ENCODE peak calls at places on chromosome 5, in ten cellular contexts. E, M, N, K, B, Q, P, A, W and Z are unnamed samples.

GRCh38 chr5:458547-459353 is 15.8 kb downstream of the EXOC3 start:
- DNase-seq in W (peak; percentile 52), B (peak; percentile 80), N (peak; percentile 57), E (no peak), A (no peak), M (peak; percentile 40), P (no peak), K (no peak), Q (no peak), Z (no peak)

GRCh38 chr5:142699105-142699720 is 13.3 kb upstream of the FGF1 start:
- DNase-seq in A (peak; percentile 87), W (peak; percentile 92), B (peak; percentile 91), P (peak; percentile 63), M (peak; percentile 96), K (peak; percentile 93), N (peak; percentile 93), E (peak; percentile 88), Q (peak; percentile 87), Z (peak; percentile 62)

GRCh38 chr5:10461904-10462542 is 20.3 kb downstream of the ROPN1L start:
- DNase-seq in E (no peak), N (no peak), K (no peak), M (no peak), W (no peak), P (no peak), B (no peak), A (no peak), Q (no peak), Z (no peak)

GRCh38 chr5:163381832-163382231 is 55.6 kb upstream of the CCNG1 start:
- DNase-seq in N (no peak), B (no peak), W (no peak), Q (no peak), P (no peak), E (no peak), K (no peak), M (no peak), A (no peak), Z (no peak)

GRCh38 chr5:61307196-61307590 is 24.9 kb upstream of the ZSWIM6 start:
- DNase-seq in N (no peak), E (no peak), Q (no peak), M (no peak), B (no peak), A (no peak), W (no peak), P (no peak), K (no peak), Z (no peak)

GRCh38 chr5:17860660-17861315 is 226.5 kb downstream of the TAF11L14 start:
- DNase-seq in P (no peak), E (no peak), W (no peak), K (no peak), M (no peak), A (no peak), Q (no peak), B (peak; percentile 10), N (no peak), Z (no peak)

GRCh38 chr5:147902606-147903115 is 3.7 kb downstream of the C5orf46 start:
- DNase-seq in W (no peak), A (no peak), B (peak; percentile 48), N (no peak), K (peak; percentile 31), P (no peak), E (no peak), Q (no peak), M (no peak), Z (no peak)

GRCh38 chr5:41686191-41686590 is 175.8 kb upstream of the PLCXD3 start:
- DNase-seq in B (no peak), K (no peak), W (no peak), A (no peak), E (no peak), P (no peak), N (no peak), M (no peak), Q (no peak), Z (no peak)

GRCh38 chr5:174410716-174411512 is 313.5 kb upstream of the MSX2 start:
- DNase-seq in A (no peak), E (no peak), P (no peak), M (no peak), B (no peak), W (no peak), N (no peak), Q (no peak), K (no peak), Z (no peak)

GRCh38 chr5:38607930-38608545 is 51.6 kb upstream of the LIFR start:
- DNase-seq in A (no peak), E (no peak), Q (peak; percentile 34), P (no peak), W (no peak), N (no peak), M (no peak), B (peak; percentile 55), K (no peak), Z (no peak)

GRCh38 chr5:99644822-99645221 is 716.0 kb upstream of the CHD1 start:
- DNase-seq in P (no peak), B (no peak), Q (no peak), A (no peak), N (no peak), E (no peak), W (no peak), M (no peak), K (no peak), Z (no peak)

GRCh38 chr5:180352976-180353225 is 235 bp downstream of the GFPT2 start:
- DNase-seq in A (no peak), P (no peak), M (no peak), W (no peak), B (no peak), E (no peak), N (peak; percentile 70), Q (no peak), K (no peak), Z (no peak)

GRCh38 chr5:180353963-180354574 is 933 bp upstream of the GFPT2 start:
- DNase-seq in Q (no peak), K (no peak), W (no peak), N (no peak), A (no peak), P (no peak), E (no peak), B (no peak), M (no peak), Z (no peak)

GRCh38 chr5:180353226-180353962 is at the start of gene GFPT2:
- DNase-seq in Q (peak; percentile 84), W (peak; percentile 87), E (no peak), M (peak; percentile 90), N (peak; percentile 93), K (peak; percentile 81), B (peak; percentile 77), A (peak; percentile 59), P (peak; percentile 68), Z (no peak)

GRCh38 chr5:180350711-180351110 is 2.4 kb downstream of the GFPT2 start:
- DNase-seq in E (no peak), N (no peak), M (no peak), A (no peak), W (peak; percentile 23), B (no peak), Q (no peak), K (no peak), P (no peak), Z (no peak)

GRCh38 chr5:180352116-180352975 is 790 bp downstream of the GFPT2 start:
- DNase-seq in N (peak; percentile 83), P (no peak), Q (peak; percentile 55), W (peak; percentile 73), B (peak; percentile 36), M (no peak), K (no peak), A (no peak), E (no peak), Z (no peak)
- TF ChIP-seq CTCF in N (no peak), P (no peak), Q (no peak), W (no peak), B (no peak), M (no peak), K (no peak), A (no peak), E (no peak), Z (no peak)

GRCh38 chr5:23208959-23209431 is 298.4 kb upstream of the PRDM9 start:
- DNase-seq in A (no peak), Q (peak; percentile 15), W (no peak), E (peak; percentile 78), M (no peak), B (peak; percentile 61), K (peak; percentile 81), P (no peak), N (no peak), Z (no peak)
- TF ChIP-seq CTCF in A (peak; percentile 77), Q (peak; percentile 21), W (peak; percentile 47), E (peak; percentile 71), M (peak; percentile 21), B (peak; percentile 63), K (peak; percentile 84), P (no peak), N (peak; percentile 41), Z (peak; percentile 25)

GRCh38 chr5:59685131-59685530 is 208.4 kb downstream of the PDE4D start:
- DNase-seq in M (no peak), N (no peak), B (no peak), A (no peak), E (no peak), P (no peak), Q (no peak), W (no peak), K (no peak), Z (no peak)

GRCh38 chr5:59685806-59686205 is 207.7 kb downstream of the PDE4D start:
- DNase-seq in N (no peak), E (no peak), B (peak; percentile 45), K (no peak), A (no peak), Q (no peak), W (no peak), P (no peak), M (no peak), Z (no peak)

GRCh38 chr5:59684388-59685003 is 209.0 kb downstream of the PDE4D start:
- DNase-seq in N (no peak), W (no peak), B (no peak), M (no peak), Q (no peak), K (no peak), A (no peak), P (no peak), E (no peak), Z (no peak)

GRCh38 chr5:59682542-59682941 is 211.0 kb downstream of the PDE4D start:
- DNase-seq in B (no peak), K (no peak), P (no peak), A (no peak), E (no peak), Q (no peak), M (no peak), W (no peak), N (no peak), Z (no peak)

GRCh38 chr5:59683311-59683710 is 210.2 kb downstream of the PDE4D start:
- DNase-seq in P (no peak), M (no peak), E (no peak), B (no peak), A (no peak), N (no peak), Q (no peak), K (no peak), W (no peak), Z (no peak)
- TF ChIP-seq CTCF in P (no peak), M (no peak), E (no peak), B (no peak), A (no peak), N (no peak), Q (no peak), K (no peak), W (no peak), Z (no peak)

DNA sequence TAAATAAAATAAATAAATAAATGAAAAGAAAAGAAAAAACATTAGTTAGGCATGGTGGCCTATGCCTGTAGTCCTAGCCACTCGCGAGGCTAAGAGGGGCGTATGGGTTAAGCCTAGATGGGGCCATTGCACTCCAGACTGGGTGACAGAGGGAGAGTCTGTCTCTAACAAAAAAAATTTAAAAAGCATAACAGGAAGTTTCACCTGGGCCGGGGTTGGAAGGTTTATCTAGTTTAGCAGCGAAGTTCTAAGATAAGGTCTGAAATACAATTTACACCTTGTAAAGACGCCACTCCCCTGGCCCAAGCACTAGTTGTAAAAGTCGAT is 18.0 kb downstream of the ZMAT2 start:
- DNase-seq in K (no peak), P (no peak), B (no peak), A (no peak), Q (no peak), W (no peak), M (no peak), E (no peak), N (no peak), Z (no peak)
- TF ChIP-seq CTCF in K (no peak), P (no peak), B (no peak), A (no peak), Q (no peak), W (no peak), M (no peak), E (no peak), N (no peak), Z (no peak)